ENCODE peak calls at places on chromosomes 3 and 15, in eight cellular contexts. V is left ventricle myocardium inferior, J is fibroblast of mammary gland, X is spleen, S is endothelial cell of umbilical vein, D is kidney, T is ascending aorta, O is NT2/D1. G is an unnamed sample.

GRCh38 chr3:185316740-185317407 is 46.1 kb upstream of the MAP3K13 start:
- DNase-seq in X (no peak), V (no peak), S (peak), J (no peak), D (no peak), T (no peak), O (no peak), G (peak)

GRCh38 chr3:100780223-100780622 is 70.9 kb downstream of the TFG start:
- DNase-seq in T (no peak), X (no peak), J (no peak), O (no peak), S (no peak), V (no peak), D (no peak), G (no peak)

GRCh38 chr3:99878005-99878404 is 60.3 kb downstream of the CMSS1 start:
- DNase-seq in T (peak), O (no peak), J (peak), V (no peak), D (no peak), X (no peak), S (peak), G (peak)

GRCh38 chr3:195900426-195901355 is 7.7 kb downstream of the TNK2 start:
- DNase-seq in T (peak), V (peak), O (no peak), S (no peak), X (peak), D (peak), J (no peak), G (peak)

GRCh38 chr3:194536883-194537637 is 50.3 kb upstream of the ATP13A3 start:
- DNase-seq in X (no peak), S (peak), T (peak), O (no peak), J (no peak), V (peak), D (peak), G (peak)

GRCh38 chr3:151452814-151453213 is 8.0 kb downstream of the IGSF10 start:
- DNase-seq in V (no peak), D (no peak), J (no peak), T (no peak), O (no peak), X (no peak), S (no peak), G (no peak)

GRCh38 chr3:59654120-59654952 is 604.5 kb upstream of the CFAP20DC start:
- DNase-seq in X (no peak), T (no peak), J (peak), D (no peak), O (no peak), S (no peak), V (peak), G (no peak)

GRCh38 chr15:70259030-70259424 is 161.3 kb upstream of the TLE3 start:
- DNase-seq in O (no peak), V (peak), D (peak), S (peak), X (peak), T (peak), J (peak), G (no peak)

GRCh38 chr3:32934150-32934742 is 17.2 kb upstream of the CCR4 start:
- DNase-seq in J (peak), X (no peak), D (no peak), S (peak), O (peak), T (peak), V (no peak), G (no peak)

GRCh38 chr3:42772670-42773408 is at the start of gene CCDC13:
- DNase-seq in S (peak), O (peak), T (peak), J (peak), V (peak), X (peak), D (peak), G (peak)
- H3K4me3 ChIP-seq in S (peak), O (peak), T (peak), J (peak), V (peak), X (peak), D (peak), G (peak)

GRCh38 chr3:137768021-137768360 is 3.9 kb downstream of the SOX14 start:
- DNase-seq in D (no peak), J (no peak), O (no peak), S (no peak), T (no peak), V (no peak), X (no peak), G (no peak)

GRCh38 chr3:137768361-137769320 is 4.5 kb downstream of the SOX14 start:
- DNase-seq in T (no peak), X (no peak), J (no peak), S (no peak), V (no peak), D (peak), O (no peak), G (no peak)

GRCh38 chr3:137765310-137766033 is 1.4 kb downstream of the SOX14 start:
- DNase-seq in X (no peak), S (no peak), O (no peak), J (no peak), T (no peak), V (no peak), D (peak), G (no peak)

GRCh38 chr3:137766069-137766960 is 2.2 kb downstream of the SOX14 start:
- DNase-seq in S (no peak), T (no peak), J (no peak), V (no peak), D (no peak), O (no peak), X (no peak), G (no peak)

DNA sequence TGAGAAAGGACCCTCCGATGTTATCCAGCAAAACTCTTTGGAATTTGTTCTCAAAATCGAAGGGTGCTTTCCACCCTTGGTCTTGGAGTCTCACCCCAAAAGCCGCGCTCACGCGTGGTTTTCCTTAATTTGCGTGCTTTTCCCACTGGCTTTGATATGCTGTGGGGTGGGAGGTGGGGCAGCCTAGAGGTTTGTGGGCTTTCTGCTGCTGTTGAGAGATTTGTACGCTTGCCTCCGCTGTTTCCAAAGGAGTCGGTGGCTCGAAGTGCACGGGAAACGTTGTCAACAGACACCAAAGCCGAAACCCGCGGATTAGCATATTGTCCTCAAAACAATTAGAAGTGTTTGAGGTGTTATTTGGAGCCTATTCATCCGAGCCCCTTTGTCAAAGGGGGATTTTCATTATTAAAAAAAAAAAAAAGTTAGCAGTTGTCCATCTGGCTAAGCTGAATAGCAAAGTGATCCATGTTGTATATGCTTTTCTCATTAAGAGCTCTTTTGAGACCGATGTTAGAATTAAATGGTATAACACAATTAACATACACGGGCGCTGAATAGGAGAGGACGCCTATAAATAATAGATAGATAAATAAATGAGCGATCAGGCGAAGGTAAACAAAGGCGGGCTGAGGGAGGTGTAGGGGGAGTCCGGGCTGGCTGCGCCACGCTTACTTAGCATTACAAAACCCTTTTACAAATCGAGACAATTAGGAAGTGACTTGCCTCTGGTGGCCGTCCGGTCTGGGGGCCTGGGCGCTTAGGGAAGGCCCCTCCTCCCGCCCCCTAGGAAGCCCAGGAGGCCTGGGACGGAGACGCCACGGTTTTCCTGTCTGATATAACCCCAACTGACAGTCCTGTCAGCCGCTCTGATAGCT is 3.3 kb downstream of the SOX14 start:
- DNase-seq in V (no peak), X (no peak), T (no peak), J (no peak), D (peak), O (peak), S (no peak), G (no peak)
- H3K4me3 ChIP-seq in V (peak), X (peak), T (peak), J (no peak), D (peak), O (no peak), S (peak), G (peak)

GRCh38 chr3:128492353-128493220 is at the start of gene GATA2:
- DNase-seq in O (no peak), J (no peak), D (peak), T (peak), X (peak), V (no peak), S (peak), G (no peak)
- H3K4me3 ChIP-seq in O (peak), J (no peak), D (peak), T (peak), X (peak), V (peak), S (peak), G (no peak)

GRCh38 chr3:154794383-154794782 is 285.7 kb upstream of the MME start:
- DNase-seq in O (no peak), J (peak), D (no peak), V (no peak), S (no peak), X (no peak), T (no peak), G (no peak)

GRCh38 chr3:154795582-154795981 is 284.5 kb upstream of the MME start:
- DNase-seq in X (no peak), S (no peak), V (no peak), T (no peak), J (peak), O (no peak), D (no peak), G (peak)

GRCh38 chr3:154792828-154793227 is 287.3 kb upstream of the MME start:
- DNase-seq in O (no peak), T (no peak), X (no peak), V (no peak), S (no peak), J (peak), D (no peak), G (no peak)

GRCh38 chr3:154791611-154792010 is 288.5 kb upstream of the MME start:
- DNase-seq in D (no peak), X (no peak), J (no peak), V (no peak), T (no peak), O (no peak), S (no peak), G (no peak)

GRCh38 chr3:154795046-154795445 is 285.1 kb upstream of the MME start:
- DNase-seq in X (no peak), T (no peak), S (no peak), J (no peak), V (no peak), O (no peak), D (no peak), G (no peak)
- H3K4me3 ChIP-seq in X (no peak), T (no peak), S (no peak), J (no peak), V (no peak), O (no peak), D (no peak), G (no peak)

GRCh38 chr15:89775815-89776214 is 317 bp upstream of the MESP2 start:
- DNase-seq in J (no peak), S (no peak), O (no peak), T (no peak), X (peak), V (no peak), D (no peak), G (no peak)
- H3K4me3 ChIP-seq in J (no peak), S (no peak), O (no peak), T (peak), X (no peak), V (peak), D (peak), G (no peak)

GRCh38 chr3:72078661-72079368 is 293.9 kb upstream of the PROK2 start:
- DNase-seq in O (no peak), X (no peak), S (no peak), D (no peak), T (no peak), J (no peak), V (no peak), G (no peak)
- H3K4me3 ChIP-seq in O (no peak), X (no peak), S (no peak), D (no peak), T (no peak), J (no peak), V (no peak), G (no peak)

DNA sequence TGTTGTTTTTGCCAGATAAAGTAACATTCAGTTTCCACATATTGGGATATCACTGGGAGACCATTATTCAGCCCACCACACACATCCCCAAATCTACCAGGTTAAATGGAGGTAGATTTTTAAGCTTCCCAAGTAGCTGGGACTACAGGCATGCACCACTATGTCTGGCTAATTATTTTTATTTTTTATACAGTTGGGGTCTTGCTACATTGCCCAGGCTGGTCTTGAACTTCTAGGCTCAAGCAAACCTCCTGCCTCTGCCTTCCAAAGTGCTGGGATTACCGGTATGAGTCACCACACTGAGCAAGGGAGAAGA is 96.6 kb upstream of the CHD2 start:
- DNase-seq in D (no peak), S (no peak), T (no peak), V (no peak), J (no peak), X (no peak), O (no peak), G (no peak)
- H3K4me3 ChIP-seq in D (no peak), S (no peak), T (no peak), V (no peak), J (no peak), X (no peak), O (no peak), G (no peak)

GRCh38 chr3:183699238-183699947 is 1.8 kb downstream of the YEATS2 start:
- DNase-seq in O (no peak), V (no peak), J (no peak), X (no peak), D (no peak), S (no peak), T (no peak), G (no peak)
- H3K4me3 ChIP-seq in O (peak), V (peak), J (peak), X (no peak), D (peak), S (peak), T (peak), G (peak)

GRCh38 chr3:126617574-126617973 is 37.4 kb downstream of the TXNRD3 start:
- DNase-seq in D (no peak), J (no peak), X (no peak), O (no peak), T (no peak), S (no peak), V (no peak), G (no peak)
- H3K4me3 ChIP-seq in D (no peak), J (no peak), X (no peak), O (no peak), T (no peak), S (no peak), V (no peak), G (no peak)

DNA sequence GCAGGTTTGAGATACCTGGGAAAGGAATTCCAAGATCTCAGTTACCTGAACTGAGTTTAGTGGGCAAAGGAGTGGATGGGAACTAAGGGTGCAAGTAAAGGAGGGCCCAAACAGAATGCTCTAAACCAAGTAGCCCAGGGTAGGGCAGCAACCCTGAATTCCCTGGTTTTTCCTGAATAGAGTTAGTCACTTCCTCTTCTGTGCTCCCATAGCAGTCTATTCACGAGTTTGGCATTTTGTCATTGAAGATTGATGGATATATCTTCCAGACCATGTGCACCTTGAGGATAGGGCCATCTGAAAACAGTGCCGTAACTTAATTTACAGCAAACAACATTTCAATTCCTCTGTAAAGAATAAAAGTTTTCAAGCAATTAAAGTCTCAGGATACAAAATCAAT is 18.5 kb upstream of the PTX3 start:
- DNase-seq in V (no peak), J (peak), D (no peak), O (no peak), S (peak), T (no peak), X (no peak), G (no peak)
- H3K4me3 ChIP-seq in V (no peak), J (no peak), D (no peak), O (no peak), S (no peak), T (no peak), X (no peak), G (no peak)

G was measured in MG63.